ENCODE peak calls at places on chromosome 17, in ten cellular contexts. L is Calu3; Z is MCF 10A; O is neural crest cell; P is pancreas; R is astrocyte; H is activated CD8-positive, alpha-beta T cell treated with anti-CD3 and anti-CD28 coated beads for 36 hours; T is RWPE1; U is choroid plexus epithelial cell; Q is heart left ventricle. G is an unnamed sample.

GRCh38 chr17:12522743-12523181 is 142.9 kb upstream of the MYOCD start:
- DNase-seq in U (peak), L (peak), P (no peak), O (no peak), R (peak), T (peak), H (no peak), Q (no peak), Z (peak), G (peak)

GRCh38 chr17:50129946-50130777 is at the start of gene SAMD14:
- DNase-seq in Q (peak), U (no peak), R (no peak), H (peak), L (no peak), T (no peak), Z (no peak), O (peak), P (no peak), G (no peak)

GRCh38 chr17:61307905-61308886 is 91.4 kb upstream of the TBX2 start:
- DNase-seq in Z (peak), U (peak), H (no peak), P (no peak), Q (no peak), L (no peak), T (no peak), O (no peak), R (peak), G (no peak)

GRCh38 chr17:2885751-2886150 is 89.5 kb downstream of the RAP1GAP2 start:
- DNase-seq in R (no peak), H (no peak), U (no peak), T (no peak), P (no peak), Z (no peak), L (no peak), O (no peak), Q (no peak), G (no peak)

GRCh38 chr17:63634816-63635215 is 12.6 kb downstream of the MAP3K3 start:
- DNase-seq in Q (no peak), T (no peak), O (no peak), P (no peak), Z (no peak), L (no peak), U (no peak), H (no peak), R (no peak), G (no peak)

GRCh38 chr17:9053406-9053805 is 32.1 kb downstream of the NTN1 start:
- DNase-seq in Q (no peak), R (no peak), T (no peak), P (no peak), U (no peak), L (no peak), O (no peak), H (no peak), Z (no peak), G (no peak)

GRCh38 chr17:48751733-48752398 is 23.3 kb upstream of the HOXB13 start:
- DNase-seq in Q (no peak), L (no peak), Z (no peak), P (no peak), O (no peak), T (no peak), U (no peak), H (no peak), R (no peak), G (no peak)

GRCh38 chr17:82489117-82489516 is 30.4 kb upstream of the FOXK2 start:
- DNase-seq in U (no peak), O (no peak), P (peak), H (no peak), T (no peak), R (peak), L (no peak), Q (peak), Z (no peak), G (no peak)

GRCh38 chr17:48579738-48580543 is 1.8 kb upstream of the HOXB4 start:
- DNase-seq in H (no peak), P (no peak), R (peak), Z (no peak), O (no peak), T (no peak), L (no peak), U (no peak), Q (no peak), G (no peak)

GRCh38 chr17:77098884-77099545 is 41.8 kb upstream of the SEC14L1 start:
- DNase-seq in Q (peak), P (no peak), L (no peak), O (no peak), T (no peak), Z (peak), R (peak), U (peak), H (peak), G (no peak)

GRCh38 chr17:67982034-67982640 is 14.1 kb downstream of the C17orf58 start:
- DNase-seq in U (no peak), R (no peak), T (no peak), L (no peak), H (no peak), Z (no peak), P (no peak), Q (no peak), O (no peak), G (no peak)

GRCh38 chr17:66369830-66370229 is 67.4 kb downstream of the PRKCA start:
- DNase-seq in Q (no peak), Z (no peak), R (no peak), T (no peak), U (no peak), H (no peak), P (no peak), O (no peak), L (no peak), G (no peak)

GRCh38 chr17:38538906-38539305 is 66.8 kb downstream of the SRCIN1 start:
- DNase-seq in U (no peak), O (no peak), Q (no peak), T (no peak), Z (no peak), R (no peak), L (no peak), P (no peak), H (no peak), G (no peak)

GRCh38 chr17:42053701-42054100 is 3.3 kb upstream of the C17orf113 start:
- DNase-seq in L (no peak), Z (no peak), H (no peak), Q (no peak), P (no peak), U (no peak), T (no peak), R (no peak), O (no peak), G (no peak)

GRCh38 chr17:48711128-48711527 is 11.2 kb downstream of the PRAC1 start:
- DNase-seq in Z (no peak), H (no peak), L (no peak), R (no peak), T (no peak), O (no peak), U (no peak), Q (no peak), P (no peak), G (peak)

GRCh38 chr17:81033535-81034167 is 1.3 kb upstream of the BAIAP2 start:
- DNase-seq in Q (no peak), P (peak), H (no peak), U (no peak), Z (no peak), L (no peak), R (no peak), T (no peak), O (no peak), G (no peak)

DNA sequence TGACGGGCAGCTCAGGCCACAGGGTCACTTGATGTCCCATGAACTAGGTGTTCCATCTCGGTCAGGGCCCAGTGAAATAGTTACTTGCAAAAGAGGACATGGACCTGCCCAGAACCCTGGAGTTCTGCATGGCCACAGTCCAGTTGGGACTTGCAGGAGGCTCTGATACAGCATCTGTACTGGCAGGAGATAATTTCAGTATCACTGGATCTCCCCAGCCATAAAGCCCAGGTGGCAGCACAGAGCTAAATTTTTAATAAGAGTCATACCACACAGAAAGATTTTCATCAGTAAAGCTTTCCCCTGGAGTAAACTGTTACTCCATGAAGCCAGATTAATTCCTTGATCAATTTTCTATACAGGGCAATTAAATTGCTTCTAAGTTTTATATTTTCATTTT is 18.0 kb upstream of the SLC16A5 start:
- DNase-seq in U (peak), O (no peak), P (peak), R (no peak), L (peak), Z (peak), H (peak), Q (no peak), T (peak), G (no peak)
- TF ChIP-seq CTCF in U (peak), O (no peak), P (no peak), R (peak), L (no peak), Z (peak), H (no peak), Q (peak), T (peak), G (peak)

GRCh38 chr17:269616-270514 is 82.7 kb downstream of the RPH3AL start:
- DNase-seq in U (no peak), H (no peak), P (peak), O (no peak), Z (no peak), R (no peak), L (no peak), Q (peak), T (no peak), G (no peak)
- TF ChIP-seq CTCF in U (no peak), H (no peak), P (no peak), O (no peak), Z (no peak), R (no peak), L (no peak), Q (no peak), T (no peak), G (no peak)

DNA sequence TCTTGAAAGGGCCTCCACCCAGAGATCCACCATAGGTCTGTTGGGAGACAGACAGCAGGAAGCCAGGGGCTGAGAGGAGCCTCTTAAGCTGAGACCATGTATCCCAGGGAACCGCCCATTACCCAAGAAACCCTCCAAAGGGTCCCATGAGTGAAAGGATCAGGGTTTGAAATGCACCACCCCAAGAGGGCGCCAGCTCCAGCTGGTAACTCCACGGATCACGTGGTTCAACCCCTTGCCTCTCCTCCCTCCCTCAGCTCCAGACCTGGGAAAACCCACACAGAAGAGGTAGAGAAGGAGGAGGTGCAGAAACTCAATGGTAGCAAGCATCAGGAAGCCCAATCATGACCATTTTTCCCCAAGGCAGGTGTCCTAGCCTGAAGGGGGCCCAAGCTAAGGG is 148.7 kb downstream of the AIPL1 start:
- DNase-seq in R (no peak), H (peak), Z (peak), P (no peak), T (no peak), U (no peak), L (peak), O (no peak), Q (no peak), G (no peak)
- TF ChIP-seq CTCF in R (no peak), H (no peak), Z (no peak), P (no peak), T (no peak), U (no peak), L (no peak), O (no peak), Q (no peak), G (no peak)

GRCh38 chr17:31061678-31062077 is 33.1 kb upstream of the NF1 start:
- DNase-seq in H (peak), Z (no peak), Q (no peak), O (no peak), L (no peak), T (no peak), U (no peak), P (no peak), R (no peak), G (peak)
- TF ChIP-seq CTCF in H (peak), Z (no peak), Q (no peak), O (no peak), L (no peak), T (no peak), U (peak), P (no peak), R (no peak), G (no peak)

GRCh38 chr17:27552467-27552779 is 78.6 kb upstream of the LGALS9 start:
- DNase-seq in U (peak), L (peak), R (peak), Z (peak), O (no peak), H (peak), T (peak), Q (no peak), P (no peak), G (no peak)
- TF ChIP-seq CTCF in U (no peak), L (no peak), R (no peak), Z (no peak), O (no peak), H (no peak), T (no peak), Q (no peak), P (no peak), G (no peak)

DNA sequence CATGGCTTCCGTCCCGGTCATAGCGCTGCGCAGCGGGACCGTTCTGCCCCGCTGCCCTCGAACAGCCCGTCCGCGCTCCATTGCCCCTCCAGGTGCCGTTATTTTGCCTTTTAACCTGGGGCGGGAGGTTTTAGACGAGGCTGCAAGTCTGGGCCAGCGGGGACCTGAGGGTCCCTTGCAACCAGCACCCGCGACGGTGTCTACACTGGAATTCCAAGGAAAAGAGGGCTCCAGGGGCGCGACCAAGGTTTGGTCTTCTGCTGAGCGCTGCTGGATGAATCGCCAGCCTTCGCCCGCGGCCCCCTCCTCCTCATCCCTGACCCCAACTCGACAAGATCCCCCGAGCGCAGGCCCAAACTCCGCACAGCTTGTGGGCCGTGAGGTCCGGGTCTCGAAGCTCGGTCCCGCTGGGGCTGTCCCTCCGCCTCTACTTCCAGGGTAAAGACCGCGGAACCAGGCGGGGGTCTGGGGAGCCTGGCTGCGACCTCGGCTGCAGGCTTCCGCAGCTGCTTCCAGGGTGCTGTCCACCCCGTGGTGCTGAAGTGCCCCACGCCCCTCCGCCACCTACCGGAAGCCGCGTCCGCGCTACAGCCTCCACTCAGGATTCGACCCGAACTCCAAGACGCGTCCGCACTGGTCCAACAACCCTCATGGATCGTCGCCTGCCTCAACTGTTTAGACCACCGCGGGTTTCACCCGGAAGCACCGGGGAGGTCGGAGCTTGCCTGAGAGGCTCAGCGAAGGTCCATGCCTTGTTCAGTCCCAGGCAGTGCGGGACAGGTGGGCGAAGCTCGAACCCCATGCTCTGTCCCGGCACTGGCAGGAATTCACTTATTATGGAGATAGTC is 10.1 kb upstream of the CA4 start:
- DNase-seq in O (peak), L (no peak), Z (no peak), Q (peak), R (peak), U (peak), T (peak), P (peak), H (peak), G (peak)
- TF ChIP-seq CTCF in O (peak), L (no peak), Z (peak), Q (peak), R (peak), U (peak), T (peak), P (peak), H (peak), G (peak)

GRCh38 chr17:35660902-35661301 is 70.5 kb upstream of the RASL10B start:
- DNase-seq in T (no peak), O (no peak), R (no peak), L (no peak), H (no peak), Z (no peak), P (no peak), Q (no peak), U (peak), G (no peak)
- TF ChIP-seq CTCF in T (no peak), O (no peak), R (no peak), L (no peak), H (no peak), Z (no peak), P (no peak), Q (peak), U (peak), G (no peak)

GRCh38 chr17:78176548-78177025 is 8.2 kb downstream of the SYNGR2 start:
- DNase-seq in Q (peak), P (peak), O (peak), T (no peak), Z (peak), L (no peak), R (no peak), U (peak), H (peak), G (peak)
- TF ChIP-seq CTCF in Q (peak), P (peak), O (peak), T (peak), Z (peak), L (peak), R (peak), U (peak), H (peak), G (peak)

GRCh38 chr17:17053446-17054379 is 11.5 kb downstream of the MPRIP start:
- DNase-seq in T (no peak), U (no peak), O (no peak), R (no peak), P (no peak), H (no peak), Z (no peak), Q (no peak), L (no peak), G (no peak)

GRCh38 chr17:17052462-17053221 is 10.4 kb downstream of the MPRIP start:
- DNase-seq in Q (no peak), Z (no peak), T (no peak), L (no peak), O (no peak), U (no peak), H (no peak), R (no peak), P (no peak), G (no peak)

GRCh38 chr17:17050346-17051345 is 8.4 kb downstream of the MPRIP start:
- DNase-seq in O (no peak), Q (no peak), T (no peak), R (no peak), L (no peak), P (no peak), Z (no peak), H (no peak), U (no peak), G (no peak)

GRCh38 chr17:17051791-17052461 is 9.7 kb downstream of the MPRIP start:
- DNase-seq in O (no peak), R (no peak), H (peak), Q (no peak), P (no peak), T (no peak), L (no peak), U (no peak), Z (no peak), G (no peak)

GRCh38 chr17:17051380-17051779 is 9.1 kb downstream of the MPRIP start:
- DNase-seq in T (no peak), R (no peak), P (no peak), H (no peak), Z (no peak), U (no peak), O (no peak), Q (no peak), L (no peak), G (no peak)
- TF ChIP-seq CTCF in T (no peak), R (no peak), P (no peak), H (no peak), Z (no peak), U (no peak), O (no peak), Q (no peak), L (no peak), G (no peak)